ENCODE peak calls at places on chromosomes 5 and 9, in nine cellular contexts. V, Q, Y, E, T, R, N, X and G are unnamed samples. For H3K4me1, the result is how much of the 10 kb centered on the place peaks cover.

GRCh38 chr5:38845555-38846378 is at the start of gene OSMR:
- DNase-seq in Q (peak), V (peak), Y (peak), T (peak), X (peak), N (peak), R (no peak), E (peak), G (peak)

GRCh38 chr9:137311171-137311970 is 9.3 kb upstream of the NRARP start:
- DNase-seq in R (no peak), E (peak), N (peak), X (no peak), Q (no peak), V (peak), Y (peak), T (peak), G (no peak)

GRCh38 chr5:170782438-170782837 is 1.1 kb upstream of the GABRP start:
- DNase-seq in T (no peak), Y (no peak), V (no peak), X (no peak), Q (no peak), R (no peak), N (no peak), E (peak), G (no peak)

GRCh38 chr5:98248949-98249348 is 524.5 kb upstream of the RGMB start:
- DNase-seq in V (no peak), X (no peak), Q (no peak), T (no peak), Y (no peak), E (no peak), R (no peak), N (no peak), G (no peak)

GRCh38 chr9:99474186-99474585 is 252.1 kb downstream of the SEC61B start:
- DNase-seq in N (no peak), T (no peak), E (no peak), Q (no peak), V (no peak), Y (no peak), R (no peak), X (no peak), G (no peak)

GRCh38 chr5:82367930-82368329 is 89.8 kb upstream of the RPS23 start:
- DNase-seq in E (no peak), Y (no peak), N (no peak), X (no peak), V (no peak), T (no peak), R (no peak), Q (no peak), G (no peak)

GRCh38 chr9:23820731-23821399 is 5.2 kb downstream of the ELAVL2 start:
- DNase-seq in E (no peak), Q (no peak), R (no peak), X (no peak), Y (no peak), N (no peak), T (no peak), V (peak), G (no peak)

GRCh38 chr9:128203842-128204551 is 818 bp downstream of the DNM1 start:
- DNase-seq in X (no peak), T (no peak), N (no peak), Q (no peak), E (no peak), Y (no peak), R (no peak), V (peak), G (no peak)

GRCh38 chr5:29001666-29002065 is 1963.3 kb upstream of the CDH9 start:
- DNase-seq in E (no peak), N (no peak), T (no peak), R (no peak), X (no peak), V (no peak), Y (no peak), Q (no peak), G (no peak)

GRCh38 chr5:177086918-177087706 is 397 bp downstream of the FGFR4 start:
- DNase-seq in Q (no peak), Y (peak), V (peak), T (no peak), N (peak), X (peak), E (peak), R (peak), G (no peak)

GRCh38 chr9:19615036-19615435 is 173.8 kb downstream of the SLC24A2 start:
- DNase-seq in X (no peak), Y (no peak), V (no peak), R (no peak), N (no peak), T (no peak), Q (no peak), E (no peak), G (peak)

GRCh38 chr9:77954018-77954417 is 77.6 kb downstream of the GNAQ start:
- DNase-seq in N (no peak), E (no peak), R (no peak), Q (no peak), V (no peak), Y (no peak), T (no peak), X (no peak), G (no peak)

GRCh38 chr9:91740713-91741112 is 209.3 kb downstream of the ROR2 start:
- DNase-seq in R (no peak), V (no peak), X (no peak), T (no peak), Y (peak), E (no peak), Q (peak), N (no peak), G (no peak)

GRCh38 chr9:87792831-87793288 is 66.9 kb downstream of the CTSL start:
- DNase-seq in V (no peak), Q (peak), N (peak), R (peak), T (no peak), X (peak), E (peak), Y (no peak), G (peak)

GRCh38 chr5:112097768-112098167 is 321.3 kb downstream of the EPB41L4A start:
- DNase-seq in E (no peak), Q (no peak), R (no peak), N (no peak), X (no peak), V (no peak), Y (no peak), T (no peak), G (no peak)

GRCh38 chr9:20479419-20480155 is 142.7 kb downstream of the MLLT3 start:
- DNase-seq in E (no peak), R (peak), V (no peak), X (no peak), Q (no peak), T (no peak), N (no peak), Y (no peak), G (no peak)

GRCh38 chr9:95225016-95225745 is 92.3 kb downstream of the FANCC start:
- DNase-seq in N (no peak), Q (no peak), R (no peak), X (peak), T (no peak), Y (no peak), E (no peak), V (peak), G (no peak)

GRCh38 chr5:88826959-88827585 is 55.9 kb downstream of the MEF2C start:
- DNase-seq in T (no peak), X (no peak), Y (peak), N (peak), Q (peak), V (no peak), E (no peak), R (peak), G (no peak)

GRCh38 chr9:68832853-68833518 is 127.9 kb downstream of the PIP5K1B start:
- DNase-seq in Q (no peak), T (peak), Y (no peak), V (no peak), N (no peak), X (no peak), E (no peak), R (no peak), G (no peak)

GRCh38 chr9:81628897-81629296 is 60.5 kb downstream of the TLE1 start:
- DNase-seq in R (no peak), N (no peak), E (no peak), Q (no peak), X (peak), Y (no peak), T (no peak), V (no peak), G (no peak)

GRCh38 chr5:8905021-8905420 is 640.9 kb downstream of the SEMA5A start:
- DNase-seq in E (no peak), N (no peak), V (no peak), Y (no peak), Q (no peak), X (no peak), T (no peak), R (no peak), G (no peak)

GRCh38 chr5:57841671-57842375 is 359.2 kb upstream of the ACTBL2 start:
- DNase-seq in Q (no peak), V (no peak), X (no peak), R (no peak), E (no peak), T (no peak), Y (no peak), N (peak), G (no peak)

GRCh38 chr9:136133959-136134484 is 15.3 kb upstream of the TMEM250 start:
- DNase-seq in Y (no peak), E (no peak), T (no peak), X (no peak), N (no peak), Q (no peak), V (no peak), R (no peak), G (no peak)

GRCh38 chr9:136136526-136136925 is 17.9 kb upstream of the TMEM250 start:
- DNase-seq in T (no peak), N (no peak), R (no peak), Q (no peak), Y (no peak), E (no peak), V (no peak), X (no peak), G (no peak)

GRCh38 chr9:136137321-136138054 is 18.8 kb upstream of the TMEM250 start:
- DNase-seq in X (peak), Y (no peak), E (peak), Q (no peak), N (no peak), V (peak), T (no peak), R (no peak), G (no peak)

GRCh38 chr9:136135326-136136126 is 16.9 kb upstream of the TMEM250 start:
- DNase-seq in N (no peak), Y (no peak), T (no peak), R (no peak), X (no peak), Q (no peak), E (no peak), V (peak), G (no peak)

GRCh38 chr9:136136127-136136445 is 17.4 kb upstream of the TMEM250 start:
- DNase-seq in R (no peak), V (no peak), X (no peak), Q (no peak), E (no peak), T (no peak), N (no peak), Y (no peak), G (no peak)
- H3K4me1 ChIP-seq in R (under half), V (under half), X (under half), Q (under half), E (under half), T (under half), N (under half), Y (under half), G (under half)

GRCh38 chr5:73433272-73433981 is 15.2 kb downstream of the FOXD1 start:
- DNase-seq in R (no peak), Y (no peak), T (no peak), E (no peak), V (no peak), X (no peak), N (no peak), Q (no peak), G (no peak)
- TF ChIP-seq POLR2AphosphoS5 in R (no peak), Y (no peak), T (no peak), E (no peak), V (no peak), X (no peak), N (no peak), Q (no peak), G (no peak)

GRCh38 chr5:143484604-143485003 is 81.1 kb upstream of the NR3C1 start:
- DNase-seq in N (no peak), V (no peak), X (no peak), Q (no peak), E (no peak), T (no peak), R (no peak), Y (no peak), G (no peak)
- H3K4me1 ChIP-seq in N (under half), V (under half), X (under half), Q (under half), E (under half), T (under half), R (under half), Y (under half), G (under half)

GRCh38 chr9:109012876-109013677 is at the start of gene CTNNAL1:
- DNase-seq in Y (peak), V (peak), R (no peak), E (peak), N (peak), Q (peak), T (peak), X (peak), G (peak)
- TF ChIP-seq POLR2AphosphoS5 in Y (peak), V (peak), R (no peak), E (peak), N (peak), Q (peak), T (peak), X (peak), G (peak)

GRCh38 chr5:158752656-158752973 is 347.1 kb downstream of the EBF1 start:
- DNase-seq in T (no peak), Y (no peak), X (no peak), R (no peak), V (no peak), Q (no peak), N (no peak), E (no peak), G (no peak)

GRCh38 chr5:158755221-158755620 is 344.5 kb downstream of the EBF1 start:
- DNase-seq in Q (no peak), X (no peak), T (no peak), E (no peak), Y (no peak), N (no peak), R (no peak), V (no peak), G (no peak)

GRCh38 chr5:158753354-158753753 is 346.4 kb downstream of the EBF1 start:
- DNase-seq in X (no peak), Y (no peak), N (no peak), T (no peak), V (no peak), E (no peak), R (no peak), Q (no peak), G (no peak)

GRCh38 chr5:158754018-158754514 is 345.6 kb downstream of the EBF1 start:
- DNase-seq in E (no peak), R (no peak), T (no peak), V (no peak), X (no peak), N (no peak), Q (no peak), Y (no peak), G (no peak)

GRCh38 chr5:158751961-158752655 is 347.6 kb downstream of the EBF1 start:
- DNase-seq in V (no peak), Q (no peak), X (no peak), Y (no peak), T (no peak), N (no peak), E (no peak), R (peak), G (no peak)
- H3K4me1 ChIP-seq in V (under half), Q (under half), X (under half), Y (under half), T (under half), N (under half), E (under half), R (under half), G (under half)

GRCh38 chr5:136374003-136374402 is 8.7 kb upstream of the TRPC7 start:
- DNase-seq in T (no peak), N (no peak), V (no peak), X (peak), Y (no peak), Q (no peak), R (no peak), E (no peak), G (no peak)
- TF ChIP-seq POLR2AphosphoS5 in T (no peak), N (no peak), V (no peak), X (no peak), Y (no peak), Q (no peak), R (no peak), E (no peak), G (no peak)

GRCh38 chr5:174412941-174413340 is 311.4 kb upstream of the MSX2 start:
- DNase-seq in E (no peak), R (no peak), N (no peak), T (no peak), V (no peak), X (no peak), Q (no peak), Y (no peak), G (peak)
- H3K4me1 ChIP-seq in E (under half), R (under half), N (under half), T (under half), V (under half), X (under half), Q (under half), Y (under half), G (under half)